ENCODE peak calls at places on chromosomes 13 and 19, in seven cellular contexts. G, E, F, C, J, W and O are unnamed samples.

GRCh38 chr19:42440357-42441046 is 2.2 kb downstream of the CXCL17 start:
- DNase-seq in G (peak; percentile 59), E (peak; percentile 68), F (no peak), C (peak; percentile 57), J (peak; percentile 72), W (peak; percentile 85), O (peak; percentile 83)

GRCh38 chr13:30720470-30720869 is 14.9 kb upstream of the ALOX5AP start:
- DNase-seq in G (no peak), E (no peak), F (no peak), C (no peak), J (no peak), W (no peak), O (no peak)

GRCh38 chr19:49450405-49450804 is 1.2 kb downstream of the PIH1D1 start:
- DNase-seq in G (no peak), E (no peak), F (no peak), C (no peak), J (no peak), W (no peak), O (no peak)

GRCh38 chr19:41895745-41896580 is 13.0 kb downstream of the ARHGEF1 start:
- DNase-seq in G (no peak), E (no peak), F (no peak), C (no peak), J (no peak), W (no peak), O (no peak)

GRCh38 chr13:51286135-51287002 is 53.1 kb upstream of the SERPINE3 start:
- DNase-seq in G (peak; percentile 43), E (peak; percentile 84), F (no peak), C (peak; percentile 39), J (peak; percentile 77), W (peak; percentile 63), O (peak; percentile 35)

GRCh38 chr19:46863818-46864629 is 3.2 kb downstream of the ARHGAP35 start:
- DNase-seq in G (peak; percentile 61), E (no peak), F (peak; percentile 45), C (peak; percentile 66), J (no peak), W (peak; percentile 79), O (no peak)

GRCh38 chr19:38033658-38034150 is 126.7 kb downstream of the SIPA1L3 start:
- DNase-seq in G (no peak), E (no peak), F (no peak), C (no peak), J (no peak), W (no peak), O (no peak)

GRCh38 chr13:23654111-23655110 is 84.2 kb downstream of the TNFRSF19 start:
- DNase-seq in G (peak; percentile 80), E (no peak), F (no peak), C (peak; percentile 88), J (peak; percentile 55), W (no peak), O (no peak)

GRCh38 chr13:42574435-42575311 is 721 bp downstream of the TNFSF11 start:
- DNase-seq in G (no peak), E (no peak), F (no peak), C (no peak), J (no peak), W (no peak), O (no peak)

GRCh38 chr13:31444266-31444862 is 244.6 kb downstream of the B3GLCT start:
- DNase-seq in G (no peak), E (peak; percentile 38), F (no peak), C (no peak), J (peak; percentile 34), W (no peak), O (no peak)

GRCh38 chr19:6476155-6476895 is 5.3 kb downstream of the DENND1C start:
- DNase-seq in G (peak; percentile 10), E (no peak), F (no peak), C (peak; percentile 88), J (no peak), W (peak; percentile 93), O (no peak)

GRCh38 chr13:48844676-48845075 is 131.0 kb upstream of the FNDC3A start:
- DNase-seq in G (no peak), E (no peak), F (no peak), C (no peak), J (no peak), W (no peak), O (no peak)

GRCh38 chr13:113903361-113903760 is 39.5 kb upstream of the GAS6 start:
- DNase-seq in G (peak; percentile 78), E (no peak), F (peak; percentile 76), C (no peak), J (no peak), W (peak; percentile 17), O (no peak)

GRCh38 chr13:113902956-113903355 is 39.1 kb upstream of the GAS6 start:
- DNase-seq in G (no peak), E (no peak), F (peak; percentile 65), C (no peak), J (no peak), W (peak; percentile 12), O (no peak)

GRCh38 chr13:113901642-113902041 is 37.8 kb upstream of the GAS6 start:
- DNase-seq in G (no peak), E (no peak), F (no peak), C (no peak), J (no peak), W (no peak), O (no peak)

GRCh38 chr13:113901231-113901630 is 37.4 kb upstream of the GAS6 start:
- DNase-seq in G (peak; percentile 28), E (no peak), F (peak; percentile 65), C (no peak), J (no peak), W (no peak), O (no peak)

DNA sequence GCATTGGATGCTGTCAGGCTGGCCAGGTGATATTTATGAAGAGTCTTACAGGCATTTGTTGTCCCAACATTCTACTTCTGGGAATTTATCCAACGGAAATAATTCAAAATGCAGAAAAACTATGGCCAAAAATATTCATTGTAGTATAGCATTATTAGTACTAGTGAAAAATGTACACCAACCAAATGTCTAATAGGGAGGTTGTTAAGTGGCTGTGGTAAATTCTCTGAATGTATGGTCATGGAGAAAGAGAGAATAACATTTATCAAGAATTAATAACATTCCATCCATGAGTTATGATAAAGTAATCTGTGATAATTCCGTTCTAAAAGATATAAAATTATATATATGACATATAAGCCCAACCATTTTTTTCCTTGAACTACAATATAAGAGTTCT is 38.7 kb upstream of the GAS6 start:
- DNase-seq in G (peak; percentile 31), E (no peak), F (no peak), C (no peak), J (no peak), W (no peak), O (no peak)
- TF ChIP-seq POLR2A in G (no peak), E (no peak), F (no peak), C (no peak), J (no peak), W (no peak), O (no peak)

DNA sequence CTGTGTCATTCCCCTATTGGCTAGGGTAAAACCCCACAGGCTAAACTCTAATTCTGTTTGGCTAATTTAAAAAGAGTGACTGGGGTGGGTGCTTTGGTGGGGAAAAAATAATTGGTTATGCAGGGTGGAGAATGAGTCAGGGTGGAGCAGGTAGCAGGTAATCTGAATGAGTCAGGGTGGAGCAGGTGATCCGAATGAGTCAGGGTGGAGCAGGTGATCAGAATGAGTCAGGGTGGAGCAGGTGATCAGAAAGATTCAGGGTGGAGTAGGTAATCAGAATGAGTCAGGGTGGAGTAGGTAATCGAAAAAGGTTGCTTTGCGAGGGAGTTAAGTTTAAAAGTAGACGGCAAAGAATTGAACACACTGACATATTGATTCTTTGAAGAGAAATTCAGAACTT is 1218.8 kb upstream of the ATXN8OS start:
- DNase-seq in G (no peak), E (no peak), F (no peak), C (no peak), J (no peak), W (no peak), O (no peak)
- TF ChIP-seq POLR2A in G (no peak), E (no peak), F (no peak), C (no peak), J (no peak), W (no peak), O (no peak)

GRCh38 chr19:4518345-4519171 is at the start of gene PLIN4:
- DNase-seq in G (peak; percentile 38), E (no peak), F (no peak), C (peak; percentile 66), J (peak; percentile 86), W (no peak), O (peak; percentile 73)
- TF ChIP-seq POLR2A in G (no peak), E (no peak), F (no peak), C (peak; percentile 52), J (peak; percentile 40), W (no peak), O (no peak)

GRCh38 chr13:36343766-36344165 is 2.4 kb downstream of the SPART start:
- DNase-seq in G (no peak), E (no peak), F (no peak), C (no peak), J (no peak), W (no peak), O (no peak)

GRCh38 chr13:36344173-36344572 is 2.0 kb downstream of the SPART start:
- DNase-seq in G (peak; percentile 70), E (no peak), F (no peak), C (no peak), J (no peak), W (no peak), O (no peak)

GRCh38 chr13:36344886-36345437 is 1.2 kb downstream of the SPART start:
- DNase-seq in G (no peak), E (no peak), F (no peak), C (no peak), J (no peak), W (no peak), O (no peak)

GRCh38 chr13:36339600-36340155 is 6.5 kb downstream of the SPART start:
- DNase-seq in G (no peak), E (no peak), F (no peak), C (no peak), J (no peak), W (no peak), O (no peak)

GRCh38 chr13:36341718-36342117 is 4.5 kb downstream of the SPART start:
- DNase-seq in G (peak; percentile 51), E (no peak), F (no peak), C (no peak), J (no peak), W (no peak), O (no peak)
- TF ChIP-seq POLR2A in G (no peak), E (no peak), F (no peak), C (no peak), J (no peak), W (no peak), O (no peak)

GRCh38 chr19:11763117-11763516 is 3.7 kb upstream of the ZNF441 start:
- DNase-seq in G (no peak), E (no peak), F (no peak), C (no peak), J (no peak), W (no peak), O (no peak)

GRCh38 chr19:11767633-11768133 is 883 bp downstream of the ZNF441 start:
- DNase-seq in G (peak; percentile 37), E (peak; percentile 19), F (peak; percentile 76), C (peak; percentile 72), J (peak; percentile 25), W (peak; percentile 55), O (no peak)

GRCh38 chr19:11763611-11764010 is 3.2 kb upstream of the ZNF441 start:
- DNase-seq in G (no peak), E (no peak), F (no peak), C (no peak), J (no peak), W (no peak), O (no peak)

GRCh38 chr19:11769995-11770394 is 3.2 kb downstream of the ZNF441 start:
- DNase-seq in G (no peak), E (no peak), F (no peak), C (no peak), J (no peak), W (no peak), O (no peak)

GRCh38 chr19:11766597-11767591 is at the start of gene ZNF441:
- DNase-seq in G (peak; percentile 89), E (peak; percentile 100), F (peak; percentile 99), C (peak; percentile 94), J (peak; percentile 97), W (peak; percentile 98), O (peak; percentile 82)
- TF ChIP-seq POLR2A in G (peak; percentile 53), E (peak; percentile 38), F (no peak), C (peak; percentile 77), J (no peak), W (peak; percentile 46), O (peak; percentile 75)